ENCODE peak calls at places on chromosomes 16 and 17, in eight cellular contexts. X is fibroblast of mammary gland; P is CD4-positive, alpha-beta T cell; F is stomach; Y is transverse colon; D is endothelial cell of umbilical vein; L is cardiac fibroblast; S is dorsolateral prefrontal cortex. M is an unnamed sample.

GRCh38 chr16:86554917-86555762 is at the start of gene MTHFSD:
- DNase-seq in Y (peak), D (peak), F (peak), L (peak), X (peak), P (peak), S (peak), M (peak)

GRCh38 chr17:38697061-38697820 is 7.8 kb upstream of the MLLT6 start:
- DNase-seq in X (no peak), L (no peak), P (no peak), S (no peak), F (no peak), Y (no peak), D (no peak), M (no peak)

GRCh38 chr16:3173892-3174617 is 13.9 kb upstream of the OR1F1 start:
- DNase-seq in D (no peak), X (no peak), P (no peak), S (no peak), L (peak), Y (no peak), F (no peak), M (peak)

GRCh38 chr16:63130942-63131341 is 1094.7 kb upstream of the CDH8 start:
- DNase-seq in S (no peak), L (no peak), P (no peak), F (no peak), X (no peak), D (no peak), Y (no peak), M (no peak)

GRCh38 chr16:29674188-29674587 is 4.8 kb upstream of the QPRT start:
- DNase-seq in D (no peak), S (peak), Y (peak), L (peak), F (no peak), P (no peak), X (peak), M (no peak)

GRCh38 chr17:78885956-78886355 is 17.0 kb downstream of the CEP295NL start:
- DNase-seq in X (no peak), D (no peak), P (no peak), L (no peak), F (no peak), S (no peak), Y (peak), M (peak)

GRCh38 chr17:17408236-17408794 is 68.5 kb upstream of the MED9 start:
- DNase-seq in L (peak), F (no peak), D (peak), Y (no peak), S (no peak), X (peak), P (no peak), M (peak)

GRCh38 chr16:35200662-35201061 is 1741.2 kb downstream of the TP53TG3F start:
- DNase-seq in P (no peak), Y (no peak), F (no peak), D (no peak), X (no peak), L (no peak), S (no peak), M (no peak)

GRCh38 chr16:8963010-8963824 is 489 bp downstream of the USP7 start:
- DNase-seq in F (no peak), P (no peak), D (no peak), X (no peak), Y (no peak), S (no peak), L (no peak), M (peak)

GRCh38 chr17:34760931-34761500 is 181.6 kb downstream of the TMEM132E start:
- DNase-seq in Y (no peak), L (no peak), S (no peak), P (no peak), D (no peak), X (no peak), F (no peak), M (no peak)
- TF ChIP-seq CTCF in Y (no peak), L (no peak), S (no peak), P (no peak), D (no peak), X (no peak), F (no peak), M (no peak)

GRCh38 chr16:50065624-50066481 is at the start of gene HEATR3:
- DNase-seq in X (peak), Y (peak), D (peak), P (peak), S (peak), L (peak), F (peak), M (peak)
- TF ChIP-seq CTCF in X (no peak), Y (no peak), D (no peak), P (no peak), S (no peak), L (no peak), F (no peak), M (no peak)

DNA sequence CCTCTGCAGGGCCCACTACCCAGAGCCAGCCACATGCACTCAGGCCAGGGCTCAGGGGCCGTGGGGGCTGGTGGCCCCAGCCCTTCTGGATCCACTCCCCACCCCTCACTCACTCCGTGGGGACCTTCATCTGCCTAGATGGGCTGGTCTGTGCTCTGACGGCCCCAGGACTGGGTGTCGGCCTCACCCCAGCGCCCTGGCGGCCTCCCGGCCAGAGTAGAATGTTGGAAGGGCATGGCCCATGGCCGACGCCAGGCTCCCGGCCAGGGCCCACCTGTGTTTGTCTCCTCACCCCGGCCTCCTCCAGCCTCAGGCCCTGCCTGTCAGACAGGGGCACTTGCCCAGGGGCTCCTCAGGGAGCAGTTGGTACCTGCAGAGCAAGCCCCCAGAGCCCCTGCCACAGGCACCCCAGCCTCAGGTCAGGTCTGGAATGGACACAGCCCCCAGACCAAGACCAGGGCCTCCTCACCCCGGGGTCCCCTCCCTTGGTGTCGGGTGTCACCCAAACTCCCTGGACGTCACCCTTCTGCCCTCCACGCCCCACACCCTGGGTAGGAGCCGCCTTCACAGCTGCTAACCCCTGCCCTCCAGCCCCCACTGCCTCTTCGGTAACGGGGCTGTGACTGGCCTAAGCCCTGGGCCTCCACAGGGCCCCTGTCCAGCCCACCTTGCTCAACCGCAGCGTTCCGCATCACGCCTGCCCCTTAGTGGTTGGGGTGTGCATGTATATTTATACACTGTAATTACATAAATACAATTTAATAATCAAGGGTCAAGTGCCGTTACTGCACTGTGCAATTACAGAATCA is 3.0 kb upstream of the CDH15 start:
- DNase-seq in D (no peak), Y (no peak), F (no peak), S (no peak), L (no peak), P (no peak), X (no peak), M (peak)
- TF ChIP-seq CTCF in D (no peak), Y (no peak), F (no peak), S (no peak), L (peak), P (no peak), X (peak), M (peak)

GRCh38 chr16:720507-720989 is 398 bp upstream of the ANTKMT start:
- DNase-seq in D (peak), L (peak), X (peak), F (no peak), Y (peak), S (no peak), P (no peak), M (peak)
- TF ChIP-seq CTCF in D (peak), L (no peak), X (peak), F (no peak), Y (no peak), S (peak), P (no peak), M (no peak)

GRCh38 chr16:56604966-56605365 is 3.4 kb upstream of the MT2A start:
- DNase-seq in F (no peak), L (no peak), S (no peak), D (no peak), Y (no peak), X (no peak), P (no peak), M (no peak)

GRCh38 chr16:56601325-56601724 is 7.1 kb upstream of the MT2A start:
- DNase-seq in X (no peak), F (no peak), S (no peak), P (no peak), D (no peak), Y (no peak), L (no peak), M (no peak)

GRCh38 chr16:56605475-56605874 is 2.9 kb upstream of the MT2A start:
- DNase-seq in F (no peak), D (no peak), Y (no peak), P (no peak), S (no peak), L (no peak), X (no peak), M (no peak)

GRCh38 chr16:56606071-56606687 is 2.2 kb upstream of the MT2A start:
- DNase-seq in L (peak), Y (no peak), X (no peak), F (no peak), D (no peak), P (no peak), S (no peak), M (no peak)

DNA sequence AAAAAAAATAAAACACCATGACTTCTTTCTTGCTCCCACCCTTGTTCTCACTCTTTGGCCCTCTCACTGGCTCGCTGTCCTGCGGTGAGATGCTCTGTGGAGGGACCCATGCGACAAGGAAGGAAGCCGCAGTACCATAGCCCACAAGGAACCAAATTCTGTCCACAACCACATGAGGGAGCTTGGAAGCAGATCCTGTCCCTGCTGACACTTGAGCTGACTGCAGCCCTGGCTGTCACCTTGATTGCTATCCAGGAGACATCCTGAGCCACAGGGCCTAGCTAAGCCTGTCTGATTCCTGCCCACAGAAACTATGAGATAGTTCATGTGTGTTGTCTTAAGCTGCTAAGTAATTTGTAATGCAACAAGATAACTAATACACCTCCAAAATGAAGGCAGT is 4.8 kb upstream of the MT2A start:
- DNase-seq in S (peak), L (peak), D (peak), F (peak), P (peak), X (peak), Y (peak), M (peak)
- TF ChIP-seq CTCF in S (peak), L (peak), D (peak), F (peak), P (peak), X (peak), Y (peak), M (peak)

GRCh38 chr17:8243827-8244226 is 4.0 kb downstream of the CTC1 start:
- DNase-seq in S (no peak), P (no peak), Y (no peak), L (no peak), F (no peak), X (no peak), D (no peak), M (no peak)
- TF ChIP-seq CTCF in S (no peak), P (peak), Y (no peak), L (no peak), F (no peak), X (no peak), D (no peak), M (no peak)

DNA sequence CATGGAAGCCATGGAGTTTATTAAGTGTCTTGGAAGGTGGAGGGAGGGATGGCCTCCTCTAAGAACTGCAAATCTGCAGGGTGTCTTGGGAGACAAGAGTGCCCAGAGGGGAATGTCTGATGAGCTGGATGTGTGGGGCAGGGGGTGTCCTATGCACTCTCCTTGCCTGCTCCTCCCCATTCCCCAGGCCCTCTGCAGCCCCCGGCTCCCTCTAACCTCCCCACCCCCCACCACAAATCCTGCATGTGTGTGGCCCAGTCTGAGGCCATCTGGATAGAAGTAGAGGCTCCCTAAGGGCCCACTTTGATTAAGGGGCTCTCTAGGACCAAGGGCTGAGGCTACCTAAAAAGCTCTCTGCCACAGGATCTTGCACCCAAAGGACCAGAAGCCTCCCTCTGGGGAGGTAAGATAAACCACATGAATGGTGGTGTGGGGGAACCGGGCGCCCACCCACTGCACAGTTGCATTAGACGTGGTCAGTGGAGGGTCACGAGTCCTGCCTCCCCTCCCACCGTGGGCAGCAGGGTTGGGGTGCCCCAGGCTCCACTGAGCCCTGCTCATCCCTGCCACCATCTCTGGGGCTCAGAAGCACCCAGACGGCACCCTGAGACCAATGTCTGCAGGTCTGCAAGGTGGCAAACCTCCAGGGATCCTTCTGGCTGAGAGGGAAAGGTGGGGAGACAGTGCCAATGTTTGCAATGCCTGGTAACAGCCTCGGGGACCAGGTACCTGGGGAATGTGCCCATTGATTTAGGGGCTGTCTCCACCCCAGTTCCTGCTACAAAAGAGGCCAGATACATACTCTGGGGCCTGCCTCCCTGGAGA is 618 bp downstream of the AANAT start:
- DNase-seq in Y (no peak), L (no peak), D (no peak), P (no peak), X (no peak), F (no peak), S (no peak), M (no peak)
- TF ChIP-seq CTCF in Y (no peak), L (no peak), D (no peak), P (no peak), X (no peak), F (no peak), S (no peak), M (no peak)

DNA sequence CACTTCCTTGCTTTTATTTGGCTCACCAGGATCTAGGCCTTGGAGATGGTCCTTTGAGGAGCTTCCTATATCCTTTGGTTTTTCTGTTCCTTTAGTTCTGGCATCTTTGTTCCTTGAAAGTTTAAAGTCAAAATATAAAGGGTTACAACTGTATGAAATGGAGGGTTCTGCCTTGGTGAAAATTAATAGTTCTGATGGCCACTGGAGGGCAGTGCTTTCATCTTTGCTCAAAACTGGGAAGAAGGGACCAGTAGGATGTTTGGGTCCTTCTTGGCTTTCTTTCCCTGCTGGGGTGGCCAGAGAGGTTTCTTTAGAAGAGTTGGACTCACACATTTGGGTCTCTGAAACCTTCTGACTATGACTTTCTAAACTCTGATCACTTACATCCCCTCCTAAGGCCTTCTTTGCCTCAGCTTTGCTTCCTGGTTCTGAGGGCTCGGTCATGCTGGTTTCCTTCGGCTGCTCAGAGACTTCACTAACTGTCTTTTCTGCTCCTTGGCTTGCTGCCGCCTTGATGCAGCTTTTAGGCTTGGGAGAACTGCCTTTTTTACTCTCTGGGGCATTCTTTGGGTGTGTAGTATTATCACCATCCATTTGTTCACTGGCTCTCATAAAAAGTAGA is 10.9 kb upstream of the ITGA2B start:
- DNase-seq in F (no peak), P (no peak), Y (no peak), X (peak), L (peak), S (no peak), D (peak), M (peak)
- TF ChIP-seq CTCF in F (peak), P (no peak), Y (peak), X (peak), L (peak), S (peak), D (peak), M (no peak)

DNA sequence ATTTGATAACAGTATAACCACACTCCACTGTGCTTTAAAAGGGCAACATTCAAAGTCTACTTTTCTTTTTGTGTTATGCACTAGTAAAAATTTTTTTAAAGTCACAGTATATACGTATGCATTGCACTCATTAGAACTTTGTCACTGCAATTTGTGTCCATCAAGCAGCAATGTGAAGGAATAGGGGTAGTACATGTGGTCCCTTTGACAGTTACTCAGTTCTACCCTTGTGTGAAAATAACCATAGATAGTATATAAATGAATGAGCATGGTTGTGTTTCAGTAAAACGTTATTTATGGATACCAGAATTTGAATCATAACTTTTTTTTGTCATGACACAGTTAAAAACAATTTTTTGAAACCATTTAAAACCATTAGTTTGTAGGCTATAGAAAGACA is 30.7 kb downstream of the NFATC3 start:
- DNase-seq in X (no peak), F (no peak), S (no peak), L (no peak), D (no peak), P (no peak), Y (no peak), M (no peak)
- TF ChIP-seq CTCF in X (no peak), F (no peak), S (no peak), L (no peak), D (no peak), P (no peak), Y (no peak), M (no peak)

M was measured in Calu3.